ENCODE peak calls at places on chromosomes 5 and 9, in five cellular contexts. U, B, Q, X and Y are unnamed samples. For H3K9me3 and H3K36me3, the result is how much of the 10 kb centered on the place peaks cover.

GRCh38 chr9:91900057-91900816 is 49.8 kb downstream of the ROR2 start:
- DNase-seq in U (no peak), B (no peak), Q (no peak), X (no peak), Y (no peak)

GRCh38 chr5:132425009-132425937 is 55.8 kb downstream of the SLC22A5 start:
- DNase-seq in U (peak), B (peak), Q (no peak), X (no peak), Y (no peak)

GRCh38 chr9:134575103-134575816 is 66.3 kb upstream of the COL5A1 start:
- DNase-seq in U (no peak), B (no peak), Q (no peak), X (no peak), Y (no peak)

GRCh38 chr5:460413-460700 is 17.4 kb downstream of the EXOC3 start:
- DNase-seq in U (no peak), B (no peak), Q (no peak), X (no peak), Y (no peak)

GRCh38 chr9:124257865-124258764 is at the start of gene NEK6:
- DNase-seq in U (peak), B (peak), Q (no peak), X (no peak), Y (no peak)

GRCh38 chr5:154481584-154482381 is 3.8 kb upstream of the HAND1 start:
- DNase-seq in U (no peak), B (no peak), Q (no peak), X (no peak), Y (no peak)

GRCh38 chr5:120479066-120479465 is 15.0 kb downstream of the PRR16 start:
- DNase-seq in U (no peak), B (peak), Q (no peak), X (no peak), Y (no peak)

GRCh38 chr5:33817301-33817700 is 74.5 kb downstream of the ADAMTS12 start:
- DNase-seq in U (no peak), B (peak), Q (no peak), X (no peak), Y (no peak)

GRCh38 chr5:58469895-58470294 is 10.0 kb upstream of the PLK2 start:
- DNase-seq in U (no peak), B (no peak), Q (no peak), X (no peak), Y (no peak)

GRCh38 chr9:114836769-114837168 is 30.9 kb upstream of the TNFSF15 start:
- DNase-seq in U (no peak), B (no peak), Q (no peak), X (no peak), Y (no peak)

GRCh38 chr9:37342493-37342892 is 80.0 kb upstream of the GRHPR start:
- DNase-seq in U (no peak), B (no peak), Q (no peak), X (no peak), Y (no peak)

GRCh38 chr5:25641140-25641539 is 996.4 kb upstream of the CDH10 start:
- DNase-seq in U (no peak), B (no peak), Q (no peak), X (no peak), Y (no peak)

GRCh38 chr9:120985759-120986353 is 59.3 kb upstream of the TRAF1 start:
- DNase-seq in U (no peak), B (peak), Q (no peak), X (no peak), Y (no peak)

GRCh38 chr5:109784687-109785086 is 95.0 kb downstream of the MAN2A1 start:
- DNase-seq in U (no peak), B (no peak), Q (no peak), X (no peak), Y (no peak)

GRCh38 chr5:128920345-128921215 is 44.7 kb upstream of the SLC27A6 start:
- DNase-seq in U (no peak), B (peak), Q (no peak), X (peak), Y (no peak)

GRCh38 chr5:454936-455335 is 12.0 kb downstream of the EXOC3 start:
- DNase-seq in U (no peak), B (no peak), Q (no peak), X (no peak), Y (no peak)

GRCh38 chr5:140710899-140711552 is 10.8 kb downstream of the ZMAT2 start:
- DNase-seq in U (peak), B (peak), Q (peak), X (peak), Y (peak)

GRCh38 chr9:15386465-15386864 is 36.2 kb upstream of the SNAPC3 start:
- DNase-seq in U (no peak), B (no peak), Q (no peak), X (no peak), Y (no peak)

GRCh38 chr5:142275496-142275895 is 49.3 kb downstream of the SPRY4 start:
- DNase-seq in U (no peak), B (no peak), Q (no peak), X (no peak), Y (no peak)

GRCh38 chr9:121636978-121637377 is 14.5 kb upstream of the DAB2IP start:
- DNase-seq in U (no peak), B (no peak), Q (no peak), X (no peak), Y (no peak)

GRCh38 chr5:178307266-178308045 is 74.9 kb upstream of the PHYKPL start:
- DNase-seq in U (no peak), B (no peak), Q (no peak), X (no peak), Y (no peak)

GRCh38 chr5:157681048-157681447 is 9.7 kb downstream of the C5orf52 start:
- DNase-seq in U (no peak), B (no peak), Q (no peak), X (no peak), Y (no peak)

GRCh38 chr5:135319928-135320606 is 79.0 kb downstream of the MACROH2A1 start:
- DNase-seq in U (no peak), B (no peak), Q (no peak), X (no peak), Y (no peak)

GRCh38 chr9:70113403-70114022 is 69.9 kb downstream of the MAMDC2 start:
- DNase-seq in U (no peak), B (peak), Q (no peak), X (peak), Y (no peak)

GRCh38 chr5:102858221-102858620 is 103.1 kb downstream of the PAM start:
- DNase-seq in U (no peak), B (no peak), Q (no peak), X (no peak), Y (no peak)

GRCh38 chr5:86971034-86971511 is 296.6 kb upstream of the RASA1 start:
- DNase-seq in U (peak), B (peak), Q (no peak), X (no peak), Y (no peak)

GRCh38 chr5:38434981-38435710 is 121.3 kb downstream of the LIFR start:
- DNase-seq in U (no peak), B (peak), Q (no peak), X (no peak), Y (no peak)

GRCh38 chr5:143476601-143477211 is 73.2 kb upstream of the NR3C1 start:
- DNase-seq in U (no peak), B (no peak), Q (no peak), X (no peak), Y (no peak)

GRCh38 chr9:27838876-27839275 is 265.6 kb upstream of the C9orf72 start:
- DNase-seq in U (no peak), B (no peak), Q (no peak), X (no peak), Y (no peak)

GRCh38 chr9:24614070-24614469 is 68.4 kb upstream of the IZUMO3 start:
- DNase-seq in U (no peak), B (no peak), Q (no peak), X (no peak), Y (no peak)

GRCh38 chr5:270340-270739 is 1.1 kb upstream of the PDCD6 start:
- DNase-seq in U (no peak), B (no peak), Q (no peak), X (no peak), Y (no peak)

DNA sequence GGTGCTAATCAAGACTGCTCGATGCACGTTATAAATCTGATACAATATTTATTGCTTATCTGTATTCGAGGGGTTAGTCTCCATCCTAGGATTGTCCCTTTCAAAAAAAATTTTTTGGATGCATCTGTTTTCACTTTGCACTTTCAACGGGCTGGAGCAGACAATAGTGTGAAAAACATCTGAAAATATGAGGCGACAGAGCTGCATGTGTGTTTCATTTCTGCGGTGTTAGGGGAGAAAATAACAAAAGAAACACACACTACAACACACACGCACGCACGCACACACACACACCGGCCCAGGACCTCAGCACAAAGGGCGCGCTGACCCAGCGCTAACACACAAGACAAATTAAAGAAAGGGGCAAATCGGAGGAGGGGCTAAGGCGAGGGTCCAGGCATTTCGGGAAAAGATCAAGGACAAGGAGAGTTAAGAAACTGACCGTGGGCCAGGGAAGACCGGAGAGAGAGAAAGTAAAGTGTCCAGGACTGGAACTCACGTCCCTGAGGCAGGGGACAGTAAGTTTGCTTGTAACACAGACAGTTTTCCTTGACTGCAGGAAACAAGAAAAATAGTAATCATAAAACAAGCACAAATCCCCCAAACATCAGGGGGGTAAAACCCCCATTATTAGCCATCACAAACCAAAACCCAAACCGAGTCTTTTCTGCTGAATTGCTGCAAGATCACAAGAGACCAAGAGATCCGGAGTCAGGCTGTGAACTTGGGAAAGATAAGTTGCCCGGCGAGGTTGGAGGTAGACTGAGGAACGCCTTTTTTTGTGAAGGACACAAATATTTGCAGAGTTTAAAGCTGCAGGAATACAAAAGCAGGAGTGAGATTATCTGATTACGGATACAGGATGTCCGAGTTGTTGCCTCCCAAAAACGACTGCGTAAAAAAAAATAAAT is 302.1 kb downstream of the PARP8 start:
- DNase-seq in U (no peak), B (no peak), Q (no peak), X (no peak), Y (no peak)
- H3K9me3 ChIP-seq in U (under half), B (under half), Q (under half), X (under half), Y (under half)

GRCh38 chr9:32566770-32567169 is 6.2 kb downstream of the NDUFB6 start:
- DNase-seq in U (no peak), B (no peak), Q (no peak), X (no peak), Y (no peak)
- H3K36me3 ChIP-seq in U (under half), B (under half), Q (under half), X (half or more), Y (under half)

GRCh38 chr5:52791366-52791765 is 3.6 kb downstream of the ITGA1 start:
- DNase-seq in U (no peak), B (no peak), Q (no peak), X (no peak), Y (no peak)
- H3K27ac ChIP-seq in U (no peak), B (no peak), Q (no peak), X (peak), Y (peak)

DNA sequence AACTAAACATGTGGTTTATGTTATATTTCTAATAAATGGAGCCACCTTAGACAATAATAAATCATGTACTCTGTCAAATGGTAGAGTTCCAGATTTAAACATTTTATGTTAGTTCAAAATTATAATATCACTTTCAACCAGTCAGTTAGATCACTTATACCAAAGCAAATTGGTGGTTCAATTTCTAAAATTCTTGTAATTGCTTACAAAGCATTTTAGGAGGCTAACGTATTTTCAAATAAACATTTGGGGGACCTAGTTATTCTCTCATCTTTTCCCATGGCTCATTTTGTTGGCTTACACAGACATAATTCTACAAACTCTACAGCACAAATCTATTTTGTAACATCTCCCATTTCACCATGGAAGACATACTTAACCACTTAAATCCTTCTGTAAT is 39.9 kb downstream of the EDIL3 start:
- DNase-seq in U (no peak), B (no peak), Q (no peak), X (no peak), Y (no peak)
- H3K9me3 ChIP-seq in U (under half), B (under half), Q (under half), X (under half), Y (under half)

GRCh38 chr5:91182763-91183162 is 200.4 kb downstream of the ARRDC3 start:
- DNase-seq in U (no peak), B (no peak), Q (no peak), X (peak), Y (no peak)
- H3K36me3 ChIP-seq in U (under half), B (under half), Q (under half), X (under half), Y (under half)

DNA sequence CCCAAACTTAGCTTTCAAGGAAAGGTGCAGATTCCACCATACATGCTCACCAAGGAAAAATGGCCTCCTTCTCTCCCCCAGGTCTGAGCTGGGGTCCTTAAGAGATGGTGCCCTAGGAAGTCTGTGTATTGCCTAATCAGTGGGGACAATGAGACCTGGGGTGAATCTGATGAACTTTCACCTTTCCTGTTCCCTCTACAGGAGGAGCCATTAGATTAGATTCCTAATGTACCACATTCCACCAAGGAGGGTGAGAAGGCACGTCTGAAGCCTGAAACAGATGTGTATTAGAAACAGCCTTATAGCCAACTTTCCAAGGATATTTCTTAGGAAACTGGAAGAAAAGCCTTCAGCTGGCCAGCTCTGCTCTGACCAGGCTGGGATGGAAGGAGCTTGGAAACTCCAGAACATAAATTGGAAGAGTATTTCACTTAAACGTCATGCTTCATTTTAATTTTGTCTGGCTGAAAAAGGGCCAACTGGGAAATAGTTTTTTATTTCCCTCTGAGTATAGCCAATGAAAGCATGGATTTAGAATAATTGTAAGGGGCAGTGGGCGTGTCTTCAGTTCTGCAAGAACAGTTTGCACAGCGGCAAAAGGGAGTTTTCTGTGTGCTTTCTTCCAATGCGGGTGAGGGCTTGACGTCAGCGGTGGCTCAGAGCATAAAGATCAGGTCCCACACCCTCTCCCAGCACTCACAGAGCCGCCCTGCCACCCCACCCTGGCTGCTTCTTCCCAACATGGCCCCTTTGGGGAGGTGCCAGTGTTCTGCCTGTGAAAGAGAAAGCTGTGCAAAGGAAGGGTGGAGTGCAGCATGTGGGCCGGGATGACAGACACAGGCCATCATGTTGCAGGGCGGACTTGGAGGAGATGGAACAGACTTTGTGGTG is 210.9 kb downstream of the ESM1 start:
- DNase-seq in U (no peak), B (no peak), Q (no peak), X (peak), Y (peak)
- H3K27ac ChIP-seq in U (no peak), B (no peak), Q (peak), X (peak), Y (peak)

DNA sequence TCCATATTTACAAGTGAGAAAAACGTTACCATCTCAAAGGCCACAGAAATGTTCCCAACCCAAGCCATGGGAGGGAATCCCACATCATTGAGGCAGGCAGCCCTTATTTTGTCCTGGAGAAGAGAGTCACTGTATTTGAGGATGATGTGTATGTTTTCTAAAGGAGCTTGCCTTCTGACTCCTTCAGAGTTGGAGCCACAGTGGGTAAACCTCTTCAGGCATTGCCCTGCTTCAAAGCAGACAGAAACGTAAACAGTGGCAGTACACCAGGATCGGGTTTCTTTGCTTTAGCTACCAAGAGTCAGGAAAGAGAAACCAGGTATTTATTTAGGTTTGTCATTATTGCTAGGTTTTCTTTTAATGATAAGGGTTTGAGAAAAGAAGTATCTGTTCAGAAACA is 45.7 kb downstream of the MUSK start:
- DNase-seq in U (no peak), B (no peak), Q (no peak), X (no peak), Y (no peak)
- H3K9me3 ChIP-seq in U (under half), B (under half), Q (under half), X (under half), Y (under half)

GRCh38 chr9:133406480-133407307 is 11.1 kb downstream of the REXO4 start:
- DNase-seq in U (peak), B (peak), Q (no peak), X (peak), Y (no peak)
- H3K36me3 ChIP-seq in U (half or more), B (under half), Q (under half), X (half or more), Y (under half)

DNA sequence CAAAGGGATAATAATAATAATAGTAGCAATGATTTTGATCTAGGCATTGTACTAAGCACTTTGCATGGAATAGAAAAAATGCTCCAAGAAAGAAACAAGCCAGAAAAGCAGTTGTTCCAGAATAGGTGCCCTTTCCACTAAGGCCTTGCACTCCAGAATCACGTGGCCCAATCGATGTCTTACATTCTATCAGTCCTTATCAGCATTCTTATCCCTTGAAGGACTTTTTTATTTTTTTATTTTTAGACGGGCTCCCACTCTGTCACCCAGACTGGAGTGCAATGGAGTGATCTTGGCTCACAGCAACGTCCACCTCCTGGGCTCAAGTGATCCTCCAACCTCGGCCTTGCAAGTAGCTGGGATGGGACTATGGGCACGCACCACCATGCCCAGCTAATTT is 36.5 kb downstream of the PDZD2 start:
- DNase-seq in U (no peak), B (no peak), Q (no peak), X (no peak), Y (no peak)
- H3K27ac ChIP-seq in U (no peak), B (no peak), Q (no peak), X (no peak), Y (no peak)